ENCODE peak calls at places on chromosomes 11 and 22, in four cellular contexts. H is esophagus squamous epithelium, I is stomach, U is thyroid gland. P is an unnamed sample. For H3K4me1, the result is how much of the 10 kb centered on the place peaks cover.

GRCh38 chr22:19182472-19183157 is 4.1 kb upstream of the SLC25A1 start:
- DNase-seq in H (no peak), I (no peak), U (no peak), P (no peak)

GRCh38 chr22:42994917-42995562 is 19.9 kb downstream of the PACSIN2 start:
- DNase-seq in H (no peak), I (peak), U (peak), P (no peak)

GRCh38 chr11:73983764-73984543 is 1.3 kb upstream of the UCP2 start:
- DNase-seq in H (no peak), I (no peak), U (no peak), P (peak)

GRCh38 chr22:27358096-27358870 is 443.3 kb downstream of the MN1 start:
- DNase-seq in H (no peak), I (no peak), U (no peak), P (no peak)

GRCh38 chr11:40129276-40129675 is 1330.2 kb downstream of the LRRC4C start:
- DNase-seq in H (no peak), I (no peak), U (no peak), P (no peak)

GRCh38 chr22:24594569-24595120 is 1.8 kb upstream of the LRRC75B start:
- DNase-seq in H (no peak), I (peak), U (peak), P (no peak)

GRCh38 chr11:33742249-33742851 is 6.1 kb upstream of the CD59 start:
- DNase-seq in H (no peak), I (no peak), U (no peak), P (no peak)

GRCh38 chr11:17015639-17016125 is 1.5 kb upstream of the PLEKHA7 start:
- DNase-seq in H (no peak), I (no peak), U (no peak), P (no peak)

GRCh38 chr11:15815246-15816209 is 540.8 kb downstream of the SOX6 start:
- DNase-seq in H (no peak), I (no peak), U (no peak), P (no peak)

GRCh38 chr11:78189851-78190250 is 1.1 kb downstream of the USP35 start:
- DNase-seq in H (no peak), I (no peak), U (no peak), P (peak)

GRCh38 chr11:2366271-2366670 is 10.8 kb upstream of the CD81 start:
- DNase-seq in H (no peak), I (no peak), U (peak), P (no peak)

GRCh38 chr11:130548491-130548833 is 100.0 kb downstream of the ADAMTS15 start:
- DNase-seq in H (no peak), I (no peak), U (no peak), P (no peak)

GRCh38 chr11:104200688-104201087 is 36.7 kb upstream of the PDGFD start:
- DNase-seq in H (no peak), I (no peak), U (no peak), P (no peak)

GRCh38 chr11:118912742-118913410 is 12.8 kb downstream of the BCL9L start:
- DNase-seq in H (no peak), I (no peak), U (no peak), P (peak)

GRCh38 chr22:32341122-32341740 is 16.4 kb upstream of the RFPL3 start:
- DNase-seq in H (no peak), I (peak), U (peak), P (no peak)

GRCh38 chr22:41401781-41402648 is 20.3 kb downstream of the TEF start:
- DNase-seq in H (no peak), I (peak), U (peak), P (no peak)

GRCh38 chr22:46674367-46674781 is 54.2 kb downstream of the GRAMD4 start:
- DNase-seq in H (peak), I (peak), U (peak), P (peak)

GRCh38 chr22:29393019-29393608 is 4.7 kb upstream of the AP1B1 start:
- DNase-seq in H (no peak), I (no peak), U (no peak), P (no peak)

GRCh38 chr11:69367211-69367964 is 73.4 kb downstream of the MYEOV start:
- DNase-seq in H (no peak), I (peak), U (no peak), P (no peak)

GRCh38 chr22:19080853-19081252 is 41.4 kb downstream of the DGCR2 start:
- DNase-seq in H (no peak), I (no peak), U (no peak), P (peak)

DNA sequence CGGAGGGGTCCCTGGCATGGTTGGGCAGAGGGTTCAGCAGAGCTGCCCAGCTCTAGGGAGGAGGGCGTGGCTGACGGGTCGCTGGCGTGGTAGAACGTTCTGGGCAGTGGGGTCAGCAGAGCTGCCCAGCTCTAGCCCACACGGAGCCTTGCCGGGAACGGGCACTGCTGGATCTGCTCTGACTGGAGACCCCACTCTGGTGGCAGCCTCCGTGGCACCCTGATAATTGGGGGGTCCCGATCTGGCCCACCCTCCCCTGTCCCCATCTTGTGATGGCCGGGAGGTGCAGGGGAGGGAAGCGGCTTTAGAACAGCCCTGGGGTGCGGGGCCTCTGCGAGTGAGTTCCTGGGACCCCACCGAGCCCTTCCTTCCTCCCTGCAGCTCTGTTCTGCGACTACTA is 21.9 kb downstream of the MUC5AC start:
- DNase-seq in H (no peak), I (no peak), U (no peak), P (no peak)
- TF ChIP-seq POLR2A in H (no peak), I (no peak), U (no peak), P (no peak)

GRCh38 chr11:63880031-63880841 is 36.7 kb downstream of the RCOR2 start:
- DNase-seq in H (no peak), I (no peak), U (no peak), P (no peak)
- H3K4me1 ChIP-seq in H (under half), I (half or more), U (under half), P (under half)

GRCh38 chr22:36453855-36454378 is 27.5 kb downstream of the TXN2 start:
- DNase-seq in H (no peak), I (no peak), U (no peak), P (no peak)

GRCh38 chr22:36453266-36453607 is 28.2 kb downstream of the TXN2 start:
- DNase-seq in H (no peak), I (no peak), U (no peak), P (no peak)

GRCh38 chr22:36456459-36456835 is 25.0 kb downstream of the TXN2 start:
- DNase-seq in H (no peak), I (no peak), U (no peak), P (no peak)

GRCh38 chr22:36455571-36456458 is 25.6 kb downstream of the TXN2 start:
- DNase-seq in H (no peak), I (peak), U (peak), P (peak)

GRCh38 chr22:36454916-36455570 is 26.4 kb downstream of the TXN2 start:
- DNase-seq in H (peak), I (peak), U (peak), P (peak)
- TF ChIP-seq POLR2A in H (peak), I (peak), U (peak), P (no peak)

GRCh38 chr11:7906481-7906880 is 24.6 kb downstream of the OR10A6 start:
- DNase-seq in H (no peak), I (no peak), U (no peak), P (no peak)
- H3K4me1 ChIP-seq in H (under half), I (under half), U (under half), P (under half)

GRCh38 chr11:10293423-10294288 is at the start of gene SBF2:
- DNase-seq in H (peak), I (peak), U (peak), P (peak)
- TF ChIP-seq POLR2A in H (no peak), I (no peak), U (no peak), P (peak)

GRCh38 chr11:63869171-63869591 is 30.3 kb downstream of the MARK2 start:
- DNase-seq in H (no peak), I (no peak), U (peak), P (no peak)
- H3K4me1 ChIP-seq in H (half or more), I (half or more), U (half or more), P (half or more)